ENCODE peak calls at places on chromosome 20, in five cellular contexts. E is activated naive CD4-positive, alpha-beta T cell treated with anti-CD3 and anti-CD28 coated beads, Interleukin-2, amount 10 ng/mL, durations not matched to agents 7 days and 5 days; D is CD4-positive, alpha-beta memory T cell; L is HAP-1; O is GM18507. H is an unnamed sample.

GRCh38 chr20:23928788-23929187 is 49.2 kb upstream of the CST5 start:
- DNase-seq in O (no peak), L (no peak), D (peak), E (peak), H (no peak)

GRCh38 chr20:13838664-13839063 is 53.8 kb downstream of the NDUFAF5 start:
- DNase-seq in O (no peak), L (no peak), D (no peak), E (no peak), H (no peak)

GRCh38 chr20:39547546-39548410 is 585.6 kb downstream of the DHX35 start:
- DNase-seq in O (no peak), E (no peak), D (no peak), L (no peak), H (no peak)

GRCh38 chr20:57498425-57499400 is 26.2 kb downstream of the CTCFL start:
- DNase-seq in L (no peak), D (peak), O (no peak), E (peak), H (no peak)

GRCh38 chr20:9808166-9808565 is 30.7 kb downstream of the PAK5 start:
- DNase-seq in O (no peak), D (no peak), E (no peak), L (no peak), H (no peak)

GRCh38 chr20:13416531-13416930 is 195.5 kb downstream of the ISM1 start:
- DNase-seq in L (no peak), D (no peak), O (no peak), E (no peak), H (no peak)

GRCh38 chr20:2137552-2138201 is 36.0 kb downstream of the STK35 start:
- DNase-seq in L (no peak), D (no peak), O (no peak), E (no peak), H (no peak)

GRCh38 chr20:32626859-32627636 is 41.9 kb upstream of the NOL4L start:
- DNase-seq in E (no peak), D (peak), L (no peak), O (no peak), H (no peak)

GRCh38 chr20:18722381-18722780 is 91.2 kb upstream of the SCP2D1 start:
- DNase-seq in O (no peak), L (no peak), D (no peak), E (no peak), H (no peak)

GRCh38 chr20:64145458-64146300 is 18.6 kb upstream of the MYT1 start:
- DNase-seq in L (no peak), D (no peak), E (no peak), O (no peak), H (no peak)

GRCh38 chr20:36550797-36551299 is 9.5 kb downstream of the MYL9 start:
- DNase-seq in E (no peak), L (no peak), D (no peak), O (no peak), H (no peak)

GRCh38 chr20:10524643-10525042 is 89.5 kb downstream of the SLX4IP start:
- DNase-seq in E (no peak), D (no peak), L (no peak), O (no peak), H (no peak)

GRCh38 chr20:325889-326644 is 715 bp downstream of the SOX12 start:
- DNase-seq in D (peak), E (peak), L (peak), O (no peak), H (peak)

GRCh38 chr20:38270869-38271608 is 10.5 kb upstream of the KIAA1755 start:
- DNase-seq in E (no peak), D (no peak), L (no peak), O (no peak), H (peak)

GRCh38 chr20:60266184-60266823 is 308.1 kb downstream of the CDH26 start:
- DNase-seq in L (no peak), O (no peak), E (no peak), D (no peak), H (no peak)

GRCh38 chr20:12113468-12114371 is 196.0 kb downstream of the BTBD3 start:
- DNase-seq in O (no peak), E (no peak), L (no peak), D (no peak), H (no peak)